ENCODE peak calls at places on chromosomes 1 and 21, in ten cellular contexts. P is ovary; Q is HFF-Myc; W is AG10803; R is spleen; D is heart left ventricle; U is left ventricle myocardium inferior; J is AG04449; B is CD8-positive, alpha-beta T cell; I is heart right ventricle. V is an unnamed sample.

GRCh38 chr1:231807498-231807897 is 180.9 kb downstream of the DISC1 start:
- DNase-seq in J (no peak), R (no peak), P (no peak), Q (no peak), I (no peak), B (no peak), D (no peak), U (no peak), W (no peak), V (no peak)

GRCh38 chr21:38984568-38984967 is 178.8 kb downstream of the ETS2 start:
- DNase-seq in P (no peak), I (no peak), J (no peak), D (no peak), U (no peak), R (no peak), B (no peak), W (peak; percentile 53), Q (no peak), V (peak; percentile 53)

GRCh38 chr1:151612506-151613274 is 840 bp downstream of the SNX27 start:
- DNase-seq in U (peak; percentile 22), P (peak; percentile 49), D (peak; percentile 32), I (peak; percentile 44), R (no peak), J (no peak), W (peak; percentile 16), B (peak; percentile 2), Q (no peak), V (peak; percentile 41)

GRCh38 chr1:15094056-15094455 is 59.5 kb upstream of the TMEM51 start:
- DNase-seq in B (no peak), W (no peak), U (no peak), I (no peak), R (peak; percentile 72), Q (no peak), P (no peak), D (no peak), J (no peak), V (no peak)

GRCh38 chr1:226109829-226110248 is 47.3 kb downstream of the H3-3A start:
- DNase-seq in I (peak; percentile 90), U (peak; percentile 92), D (peak; percentile 93), Q (peak; percentile 59), R (peak; percentile 96), P (peak; percentile 90), B (peak; percentile 64), W (peak; percentile 65), J (no peak), V (peak; percentile 75)

GRCh38 chr1:21914880-21915640 is 22.1 kb downstream of the HSPG2 start:
- DNase-seq in D (peak; percentile 51), P (no peak), I (peak; percentile 72), B (no peak), U (peak; percentile 65), J (no peak), R (no peak), Q (no peak), W (no peak), V (peak; percentile 59)

GRCh38 chr1:14915356-14916054 is 238.0 kb upstream of the TMEM51 start:
- DNase-seq in U (peak; percentile 32), I (peak; percentile 41), B (peak; percentile 14), P (peak; percentile 66), W (no peak), D (peak; percentile 27), Q (no peak), R (no peak), J (no peak), V (peak; percentile 44)

GRCh38 chr1:216111842-216112241 is 311.4 kb downstream of the USH2A start:
- DNase-seq in I (no peak), B (no peak), W (no peak), P (no peak), U (no peak), D (no peak), J (no peak), Q (no peak), R (no peak), V (no peak)

GRCh38 chr1:204544321-204544720 is 28.1 kb downstream of the MDM4 start:
- DNase-seq in I (no peak), D (no peak), R (no peak), W (peak; percentile 39), U (no peak), Q (no peak), P (no peak), J (no peak), B (no peak), V (no peak)

GRCh38 chr1:231636157-231636556 is 9.6 kb downstream of the DISC1 start:
- DNase-seq in Q (no peak), D (no peak), J (peak; percentile 28), R (no peak), P (peak; percentile 41), W (peak; percentile 57), U (no peak), I (no peak), B (no peak), V (peak; percentile 74)

GRCh38 chr1:115794976-115795375 is 26.5 kb upstream of the CASQ2 start:
- DNase-seq in R (no peak), U (no peak), B (no peak), P (no peak), D (no peak), Q (no peak), W (no peak), I (no peak), J (no peak), V (no peak)

GRCh38 chr1:207919523-207920210 is 8.7 kb upstream of the CD34 start:
- DNase-seq in R (no peak), W (peak; percentile 86), D (no peak), U (no peak), J (no peak), Q (peak; percentile 57), P (peak; percentile 43), I (no peak), B (no peak), V (no peak)

GRCh38 chr1:153447498-153448170 is 12.8 kb downstream of the S100A7 start:
- DNase-seq in P (no peak), Q (peak; percentile 66), W (peak; percentile 50), U (no peak), D (no peak), I (no peak), J (peak; percentile 23), B (no peak), R (no peak), V (peak; percentile 70)

GRCh38 chr21:36297938-36298572 is 21.9 kb upstream of the MORC3 start:
- DNase-seq in I (no peak), Q (peak; percentile 7), J (no peak), D (peak; percentile 35), B (peak; percentile 65), U (no peak), R (peak; percentile 85), P (no peak), W (peak; percentile 49), V (peak; percentile 77)

GRCh38 chr1:46204406-46204742 is 1.2 kb downstream of the LURAP1 start:
- DNase-seq in D (no peak), Q (no peak), I (no peak), R (no peak), P (no peak), U (no peak), W (no peak), J (no peak), B (no peak), V (no peak)
- H3K4me3 ChIP-seq in D (peak overlapping the region; percentile 86), Q (peak overlapping the region; percentile 84), I (peak overlapping the region; percentile 76), R (peak overlapping the region; percentile 63), P (peak overlapping the region; percentile 93), U (peak overlapping the region; percentile 90), W (peak overlapping the region; percentile 80), J (peak overlapping the region; percentile 87), B (no peak overlapping the region), V (no peak overlapping the region)

GRCh38 chr1:187948170-187948794 is 1119.5 kb downstream of the PLA2G4A start:
- DNase-seq in R (no peak), U (no peak), W (no peak), Q (no peak), D (no peak), B (no peak), P (no peak), I (no peak), J (no peak), V (no peak)
- TF ChIP-seq CTCF in R (no peak), U (no peak), W (no peak), Q (no peak), D (no peak), B (no peak), P (no peak), I (no peak), J (no peak), V (no peak)

GRCh38 chr1:20487236-20487590 is 1.2 kb upstream of the CAMK2N1 start:
- DNase-seq in U (no peak), Q (no peak), R (no peak), I (no peak), D (no peak), P (no peak), W (no peak), J (no peak), B (no peak), V (no peak)
- H3K4me3 ChIP-seq in U (peak overlapping the region; percentile 71), Q (peak overlapping the region; percentile 68), R (no peak overlapping the region), I (peak overlapping the region; percentile 54), D (no peak overlapping the region), P (peak overlapping the region; percentile 81), W (no peak overlapping the region), J (no peak overlapping the region), B (no peak overlapping the region), V (no peak overlapping the region)

GRCh38 chr1:36447450-36447849 is 2.8 kb downstream of the OSCP1 start:
- DNase-seq in W (no peak), Q (no peak), R (no peak), U (no peak), B (no peak), J (no peak), P (no peak), D (no peak), I (no peak), V (no peak)

GRCh38 chr1:36446780-36447179 is 3.5 kb downstream of the OSCP1 start:
- DNase-seq in I (no peak), B (no peak), J (no peak), P (no peak), U (no peak), W (no peak), Q (no peak), D (no peak), R (peak; percentile 11), V (no peak)

GRCh38 chr1:36448530-36449051 is 1.7 kb downstream of the OSCP1 start:
- DNase-seq in J (no peak), D (no peak), W (no peak), Q (no peak), U (no peak), B (no peak), R (peak; percentile 6), I (no peak), P (no peak), V (no peak)

GRCh38 chr1:36443297-36443696 is 7.0 kb downstream of the OSCP1 start:
- DNase-seq in B (no peak), P (no peak), Q (no peak), I (no peak), D (no peak), W (no peak), R (no peak), U (no peak), J (no peak), V (no peak)

GRCh38 chr1:36446261-36446660 is 4.0 kb downstream of the OSCP1 start:
- DNase-seq in R (peak; percentile 54), P (no peak), I (no peak), B (no peak), W (no peak), J (no peak), Q (no peak), U (no peak), D (no peak), V (no peak)
- TF ChIP-seq CTCF in R (no peak), P (no peak), I (no peak), B (no peak), W (no peak), J (peak; percentile 29), Q (peak; percentile 49), U (peak; percentile 36), D (peak; percentile 26), V (peak; percentile 56)

GRCh38 chr21:31203371-31204054 is 140.5 kb downstream of the TIAM1 start:
- DNase-seq in U (no peak), B (no peak), D (no peak), P (no peak), R (no peak), J (peak; percentile 34), I (no peak), W (no peak), Q (no peak), V (no peak)
- H3K4me3 ChIP-seq in U (no peak overlapping the region), B (no peak overlapping the region), D (no peak overlapping the region), P (no peak overlapping the region), R (no peak overlapping the region), J (no peak overlapping the region), I (no peak overlapping the region), W (no peak overlapping the region), Q (no peak overlapping the region), V (no peak overlapping the region)